ENCODE peak calls at places on chromosomes 3 and 15, in nine cellular contexts. N is hepatocyte, R is MM.1S, O is left lung, B is ovary, G is AG09309, S is GM23338, Y is pancreas, C is upper lobe of right lung. Z is an unnamed sample.

GRCh38 chr3:182962162-182962561 is 18.2 kb downstream of the DCUN1D1 start:
- DNase-seq in B (no peak), R (no peak), S (no peak), Y (no peak), O (no peak), C (no peak), G (no peak), N (no peak), Z (no peak)

GRCh38 chr3:23809294-23809693 is 3.5 kb downstream of the UBE2E1 start:
- DNase-seq in Y (no peak), B (no peak), G (no peak), S (no peak), C (no peak), N (no peak), R (peak; percentile 38), O (no peak), Z (no peak)

GRCh38 chr3:69357196-69357595 is 28.7 kb downstream of the FRMD4B start:
- DNase-seq in G (no peak), R (no peak), Y (no peak), C (no peak), O (no peak), S (no peak), B (no peak), N (no peak), Z (no peak)

GRCh38 chr15:26628879-26629529 is 143.9 kb downstream of the GABRB3 start:
- DNase-seq in C (peak; percentile 90), G (no peak), R (no peak), B (peak; percentile 88), O (peak; percentile 77), Y (peak; percentile 92), N (peak; percentile 56), S (peak; percentile 87), Z (peak; percentile 10)

GRCh38 chr3:11288786-11289637 is 16.8 kb downstream of the ATG7 start:
- DNase-seq in O (no peak), S (no peak), Y (no peak), B (no peak), N (peak; percentile 47), C (no peak), G (peak; percentile 87), R (no peak), Z (peak; percentile 86)

GRCh38 chr3:148238421-148238821 is 459.3 kb upstream of the AGTR1 start:
- DNase-seq in Y (no peak), O (no peak), G (no peak), N (no peak), C (no peak), R (no peak), S (no peak), B (no peak), Z (peak; percentile 21)

GRCh38 chr3:197253243-197253947 is 45.0 kb downstream of the DLG1 start:
- DNase-seq in Y (no peak), C (no peak), N (no peak), S (no peak), R (no peak), O (no peak), G (no peak), B (no peak), Z (no peak)

GRCh38 chr3:38561746-38562466 is 65.8 kb downstream of the EXOG start:
- DNase-seq in R (no peak), Y (no peak), B (no peak), C (peak; percentile 21), S (no peak), G (no peak), N (no peak), O (no peak), Z (no peak)

GRCh38 chr3:183487046-183487445 is 58.6 kb upstream of the MCF2L2 start:
- DNase-seq in N (no peak), S (no peak), B (no peak), Y (no peak), O (no peak), G (no peak), R (no peak), C (no peak), Z (no peak)

GRCh38 chr3:101879102-101879501 is 29.8 kb downstream of the NFKBIZ start:
- DNase-seq in G (no peak), Y (no peak), N (no peak), B (no peak), R (no peak), O (no peak), S (no peak), C (no peak), Z (no peak)

GRCh38 chr3:69324362-69325025 is 61.4 kb downstream of the FRMD4B start:
- DNase-seq in O (no peak), R (no peak), S (peak; percentile 68), C (no peak), Y (no peak), B (no peak), G (no peak), N (no peak), Z (peak; percentile 42)

GRCh38 chr15:52370010-52370409 is 74.4 kb upstream of the MYO5C start:
- DNase-seq in N (no peak), C (no peak), O (no peak), B (no peak), Y (no peak), R (peak; percentile 12), G (no peak), S (no peak), Z (peak; percentile 40)

GRCh38 chr3:27729748-27730611 is 7.9 kb upstream of the EOMES start:
- DNase-seq in N (no peak), Y (no peak), B (no peak), S (peak; percentile 74), R (no peak), O (peak; percentile 63), C (no peak), G (no peak), Z (no peak)

GRCh38 chr3:48268936-48269551 is 28.1 kb downstream of the ZNF589 start:
- DNase-seq in O (no peak), N (peak; percentile 41), S (no peak), G (no peak), C (no peak), Y (no peak), R (no peak), B (peak; percentile 58), Z (no peak)

GRCh38 chr3:121750087-121750415 is 510 bp upstream of the GOLGB1 start:
- DNase-seq in N (peak; percentile 8), R (no peak), O (no peak), G (no peak), C (no peak), Y (no peak), B (no peak), S (no peak), Z (no peak)

GRCh38 chr3:195512798-195513345 is 30.3 kb downstream of the PPP1R2 start:
- DNase-seq in R (no peak), C (no peak), B (no peak), G (no peak), O (no peak), Y (no peak), S (no peak), N (peak; percentile 1), Z (no peak)

GRCh38 chr15:60520825-60521368 is 42.0 kb upstream of the ICE2 start:
- DNase-seq in N (peak; percentile 75), O (peak; percentile 71), S (peak; percentile 80), R (peak; percentile 75), Y (no peak), G (no peak), B (peak; percentile 68), C (peak; percentile 68), Z (peak; percentile 55)

GRCh38 chr15:38042707-38043445 is 108.4 kb downstream of the TMCO5A start:
- DNase-seq in O (no peak), B (peak; percentile 83), R (no peak), G (no peak), S (no peak), Y (no peak), N (no peak), C (no peak), Z (no peak)

GRCh38 chr15:89775815-89776214 is 317 bp upstream of the MESP2 start:
- DNase-seq in O (no peak), S (no peak), R (no peak), G (no peak), N (no peak), B (no peak), C (no peak), Y (no peak), Z (no peak)

GRCh38 chr15:89774492-89774891 is 1.6 kb upstream of the MESP2 start:
- DNase-seq in R (no peak), N (no peak), B (no peak), G (no peak), S (no peak), Y (no peak), C (no peak), O (no peak), Z (no peak)

GRCh38 chr15:89777073-89777820 is 1.1 kb downstream of the MESP2 start:
- DNase-seq in B (no peak), Y (no peak), N (no peak), C (no peak), R (no peak), O (no peak), G (no peak), S (peak; percentile 40), Z (no peak)

GRCh38 chr15:89777821-89778380 is 1.8 kb downstream of the MESP2 start:
- DNase-seq in B (no peak), O (no peak), R (no peak), N (no peak), S (no peak), Y (no peak), C (no peak), G (no peak), Z (no peak)

GRCh38 chr15:89776274-89777072 is at the start of gene MESP2:
- DNase-seq in N (peak; percentile 92), C (peak; percentile 93), B (peak; percentile 92), S (peak; percentile 94), G (no peak), O (peak; percentile 97), Y (peak; percentile 94), R (peak; percentile 79), Z (peak; percentile 63)
- TF ChIP-seq CTCF in N (peak; percentile 19), C (peak; percentile 47), B (peak; percentile 67), S (peak; percentile 32), G (peak; percentile 39), O (peak; percentile 55), Y (peak; percentile 27), R (no peak), Z (peak; percentile 32)

GRCh38 chr3:129548566-129548965 is 5.6 kb downstream of the H1-8 start:
- DNase-seq in Y (no peak), C (no peak), R (no peak), S (no peak), O (no peak), N (no peak), B (no peak), G (no peak), Z (no peak)
- H3K4me3 ChIP-seq in Y (no peak overlapping the region), C (no peak overlapping the region), R (no peak overlapping the region), S (no peak overlapping the region), O (no peak overlapping the region), N (no peak overlapping the region), B (no peak overlapping the region), G (no peak overlapping the region), Z (no peak overlapping the region)

DNA sequence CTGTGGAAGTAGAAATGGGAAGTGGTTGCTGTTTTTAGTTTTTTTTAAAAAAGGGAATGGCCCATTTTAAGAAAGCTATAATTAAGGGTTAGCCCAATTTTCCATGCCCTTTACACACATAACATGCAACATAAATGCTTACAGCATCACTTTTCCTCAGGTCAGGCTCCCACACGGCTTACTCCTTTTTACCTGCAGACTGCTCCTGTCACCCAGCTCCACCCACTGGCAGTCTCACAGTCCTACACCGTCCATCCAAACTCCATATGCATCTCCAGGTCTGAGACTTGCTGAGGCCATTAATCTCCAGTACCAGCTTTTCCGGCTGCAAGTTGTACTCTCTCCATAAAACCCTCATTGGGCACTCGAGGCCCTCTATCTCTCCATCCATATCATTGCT is 19.7 kb downstream of the MORC1 start:
- DNase-seq in C (no peak), O (no peak), S (peak; percentile 73), R (peak; percentile 35), G (no peak), N (peak; percentile 71), Y (no peak), B (no peak), Z (no peak)
- TF ChIP-seq CTCF in C (no peak), O (no peak), S (peak; percentile 53), R (peak; percentile 67), G (no peak), N (peak; percentile 45), Y (no peak), B (no peak), Z (no peak)

GRCh38 chr15:94673801-94674200 is 442.4 kb downstream of the MCTP2 start:
- DNase-seq in G (no peak), C (no peak), N (no peak), O (no peak), S (no peak), Y (no peak), R (no peak), B (peak; percentile 33), Z (no peak)
- H3K4me3 ChIP-seq in G (no peak overlapping the region), C (no peak overlapping the region), N (no peak overlapping the region), O (no peak overlapping the region), S (no peak overlapping the region), Y (no peak overlapping the region), R (no peak overlapping the region), B (no peak overlapping the region), Z (no peak overlapping the region)